ENCODE peak calls at places on chromosomes 16 and 17, in ten cellular contexts. W, Q, Y, J, P, D, F, M, X and H are unnamed samples.

GRCh38 chr16:16150117-16150877 is 73.0 kb downstream of the ABCC6 start:
- DNase-seq in M (no peak), P (no peak), W (peak; percentile 24), D (no peak), X (peak; percentile 85), F (no peak), J (peak; percentile 75), Q (peak; percentile 84), Y (peak; percentile 73), H (no peak)

GRCh38 chr16:35391328-35391727 is 1931.9 kb downstream of the TP53TG3F start:
- DNase-seq in D (peak; percentile 40), W (no peak), X (peak; percentile 32), J (peak; percentile 15), F (no peak), P (no peak), M (no peak), Y (no peak), Q (peak; percentile 58), H (no peak)

GRCh38 chr17:77391668-77392375 is 251.1 kb downstream of the SEC14L1 start:
- DNase-seq in P (no peak), W (peak; percentile 65), J (no peak), F (peak; percentile 81), Y (peak; percentile 96), Q (no peak), M (no peak), X (no peak), D (peak; percentile 74), H (no peak)

GRCh38 chr16:84730406-84731106 is 30.8 kb downstream of the USP10 start:
- DNase-seq in P (peak; percentile 68), X (peak; percentile 79), W (peak; percentile 67), M (peak; percentile 63), F (peak; percentile 68), J (peak; percentile 57), Y (peak; percentile 83), D (peak; percentile 87), Q (no peak), H (peak; percentile 93)

GRCh38 chr17:51322390-51323029 is 62.2 kb downstream of the UTP18 start:
- DNase-seq in D (peak; percentile 70), Y (no peak), M (no peak), X (no peak), J (no peak), P (no peak), Q (no peak), F (no peak), W (no peak), H (peak; percentile 51)

GRCh38 chr17:34756670-34757021 is 177.3 kb downstream of the TMEM132E start:
- DNase-seq in F (no peak), W (no peak), Y (no peak), P (no peak), J (peak; percentile 18), Q (no peak), D (no peak), X (peak; percentile 87), M (no peak), H (peak; percentile 1)

GRCh38 chr16:27977966-27978365 is 85.5 kb downstream of the GSG1L start:
- DNase-seq in F (no peak), M (no peak), Q (no peak), Y (no peak), X (peak; percentile 12), J (peak; percentile 57), W (no peak), P (peak; percentile 67), D (no peak), H (no peak)

GRCh38 chr16:85353839-85354622 is 241.8 kb upstream of the CIBAR2 start:
- DNase-seq in F (no peak), Q (no peak), Y (no peak), D (no peak), X (no peak), M (peak; percentile 82), W (peak; percentile 53), P (peak; percentile 83), J (no peak), H (no peak)

GRCh38 chr16:14182999-14183398 is 111.9 kb downstream of the MRTFB start:
- DNase-seq in X (no peak), Q (no peak), Y (no peak), D (no peak), J (no peak), W (no peak), F (no peak), M (no peak), P (no peak), H (no peak)

GRCh38 chr17:29131814-29132682 is 48.1 kb downstream of the MYO18A start:
- DNase-seq in F (no peak), W (no peak), M (no peak), J (no peak), Y (peak; percentile 61), X (no peak), P (no peak), Q (no peak), D (no peak), H (peak; percentile 92)

GRCh38 chr17:68497885-68498319 is 14.3 kb upstream of the PRKAR1A start:
- DNase-seq in P (no peak), W (peak; percentile 71), M (peak; percentile 61), X (peak; percentile 35), D (no peak), F (no peak), Q (no peak), Y (no peak), J (no peak), H (no peak)

GRCh38 chr16:5064915-5065314 is 841 bp downstream of the C16orf89 start:
- DNase-seq in Y (no peak), X (no peak), Q (no peak), P (peak; percentile 85), F (no peak), W (peak; percentile 76), D (no peak), M (peak; percentile 82), J (no peak), H (no peak)

GRCh38 chr16:566475-567361 is at the start of gene NHLRC4:
- DNase-seq in Y (no peak), M (peak; percentile 69), Q (no peak), D (no peak), F (peak; percentile 65), W (peak; percentile 76), X (peak; percentile 90), J (peak; percentile 87), P (no peak), H (peak; percentile 86)

GRCh38 chr17:29585080-29585751 is 4.2 kb downstream of the GIT1 start:
- DNase-seq in F (no peak), Q (peak; percentile 43), Y (no peak), D (no peak), J (peak; percentile 72), X (no peak), M (no peak), P (no peak), W (no peak), H (no peak)

GRCh38 chr17:41548844-41549595 is 20.9 kb upstream of the KRT19 start:
- DNase-seq in M (peak; percentile 89), D (peak; percentile 94), J (peak; percentile 75), F (peak; percentile 94), P (peak; percentile 92), Y (peak; percentile 77), Q (peak; percentile 83), W (peak; percentile 93), X (peak; percentile 81), H (peak; percentile 90)

GRCh38 chr17:50100921-50101345 is 5.8 kb downstream of the PDK2 start:
- DNase-seq in D (no peak), Y (no peak), F (no peak), X (peak; percentile 52), W (no peak), P (no peak), Q (no peak), M (no peak), J (no peak), H (no peak)

GRCh38 chr17:50103252-50103651 is 8.1 kb downstream of the PDK2 start:
- DNase-seq in D (no peak), F (no peak), Q (no peak), J (no peak), W (no peak), M (no peak), Y (no peak), X (no peak), P (no peak), H (no peak)

GRCh38 chr17:50103941-50104340 is 8.8 kb downstream of the PDK2 start:
- DNase-seq in Q (no peak), D (no peak), Y (no peak), X (no peak), P (no peak), M (no peak), J (no peak), W (no peak), F (no peak), H (no peak)

GRCh38 chr17:50101346-50102163 is 6.4 kb downstream of the PDK2 start:
- DNase-seq in W (peak; percentile 89), Q (no peak), P (no peak), X (peak; percentile 61), J (peak; percentile 70), D (no peak), Y (no peak), F (no peak), M (peak; percentile 73), H (peak; percentile 73)

GRCh38 chr17:50102164-50102991 is 7.2 kb downstream of the PDK2 start:
- DNase-seq in Y (no peak), J (peak; percentile 81), D (no peak), Q (peak; percentile 65), M (peak; percentile 90), P (peak; percentile 91), X (peak; percentile 82), W (peak; percentile 96), F (no peak), H (no peak)
- H3K27ac ChIP-seq in Y (no peak overlapping the region), J (peak overlapping the region; percentile 93), D (no peak overlapping the region), Q (peak overlapping the region; percentile 93), M (peak overlapping the region; percentile 79), P (peak overlapping the region; percentile 11), X (peak overlapping the region; percentile 60), W (peak overlapping the region; percentile 65), F (peak overlapping the region; percentile 77), H (peak overlapping the region; percentile 92)

GRCh38 chr16:88534731-88535141 is 35.5 kb upstream of the ZC3H18 start:
- DNase-seq in J (no peak), Q (no peak), X (peak; percentile 42), P (peak; percentile 82), F (no peak), W (no peak), D (peak; percentile 69), Y (no peak), M (no peak), H (peak; percentile 43)
- TF ChIP-seq CTCF in J (no peak), Q (no peak), X (no peak), P (no peak), F (no peak), W (no peak), D (peak; percentile 0), Y (no peak), M (no peak), H (no peak)

DNA sequence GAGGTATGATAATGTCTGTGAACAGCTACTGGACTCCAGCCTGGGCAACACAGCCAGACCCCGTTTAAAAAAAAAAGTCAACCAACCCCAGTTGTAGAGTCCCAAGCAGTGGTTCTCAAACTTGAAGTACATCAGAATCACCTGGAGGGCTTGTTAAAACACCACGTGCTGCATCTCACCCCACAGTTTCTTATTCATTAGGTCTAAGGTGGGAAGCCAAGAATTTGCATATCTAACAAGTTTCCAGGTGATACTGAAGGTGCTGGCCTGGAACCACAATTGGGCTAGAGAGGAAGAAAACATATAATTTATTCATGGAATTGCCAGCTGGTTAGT is 6.7 kb upstream of the MSL1 start:
- DNase-seq in D (no peak), Y (no peak), X (no peak), P (no peak), W (no peak), Q (no peak), J (no peak), M (no peak), F (no peak), H (no peak)
- H3K27ac ChIP-seq in D (no peak overlapping the region), Y (peak overlapping the region; percentile 84), X (no peak overlapping the region), P (peak overlapping the region; percentile 17), W (no peak overlapping the region), Q (no peak overlapping the region), J (no peak overlapping the region), M (peak overlapping the region; percentile 95), F (no peak overlapping the region), H (no peak overlapping the region)

GRCh38 chr17:38579934-38580333 is 25.8 kb downstream of the SRCIN1 start:
- DNase-seq in Q (peak; percentile 77), J (peak; percentile 13), P (no peak), F (no peak), W (no peak), Y (no peak), D (peak; percentile 68), X (peak; percentile 71), M (peak; percentile 34), H (peak; percentile 87)
- TF ChIP-seq CTCF in Q (peak; percentile 37), J (peak; percentile 13), P (no peak), F (no peak), W (no peak), Y (peak; percentile 5), D (peak; percentile 30), X (no peak), M (no peak), H (peak; percentile 37)